ENCODE peak calls at places on chromosomes 16 and 17, in ten cellular contexts. L is cardiac fibroblast, Y is tibial artery, D is ascending aorta, J is body of pancreas, F is cardiac muscle cell, B is adrenal gland, Z is brain microvascular endothelial cell, G is thyroid gland, C is H7. P is an unnamed sample.
A peak's percentile ranks its signal among the peaks of the same experiment; 100 is the strongest.

GRCh38 chr17:29711588-29712385 is 89.1 kb upstream of the CORO6 start:
- DNase-seq in Y (no peak), C (no peak), D (no peak), G (no peak), L (no peak), J (no peak), Z (no peak), B (no peak), F (no peak), P (no peak)

GRCh38 chr17:17141860-17142552 is 64.1 kb downstream of the PLD6 start:
- DNase-seq in L (peak; percentile 63), D (no peak), B (peak; percentile 65), J (no peak), Z (peak; percentile 43), C (peak; percentile 98), Y (no peak), G (peak; percentile 33), F (peak; percentile 71), P (no peak)

GRCh38 chr16:57620316-57621231 is 7.9 kb upstream of the ADGRG1 start:
- DNase-seq in F (no peak), C (peak; percentile 72), B (no peak), G (peak; percentile 55), Y (no peak), D (no peak), Z (no peak), J (peak; percentile 68), L (no peak), P (no peak)

GRCh38 chr17:40720904-40721303 is 17.4 kb upstream of the KRT24 start:
- DNase-seq in J (no peak), F (no peak), Y (no peak), L (no peak), D (no peak), C (no peak), B (no peak), G (no peak), Z (no peak), P (no peak)

GRCh38 chr16:70750893-70751467 is 50.0 kb downstream of the VAC14 start:
- DNase-seq in L (peak; percentile 96), J (peak; percentile 41), Z (peak; percentile 72), B (peak; percentile 87), F (peak; percentile 98), G (peak; percentile 97), D (peak; percentile 91), Y (peak; percentile 86), C (no peak), P (peak; percentile 91)

GRCh38 chr17:17313350-17313991 is 10.3 kb downstream of the NT5M start:
- DNase-seq in Z (no peak), G (peak; percentile 62), J (peak; percentile 68), D (no peak), C (peak; percentile 90), L (peak; percentile 37), B (peak; percentile 63), Y (no peak), F (peak; percentile 30), P (no peak)

GRCh38 chr17:8275421-8276290 is 12.8 kb upstream of the RANGRF start:
- DNase-seq in F (no peak), L (no peak), Z (no peak), J (no peak), D (no peak), C (no peak), B (no peak), Y (no peak), G (no peak), P (peak; percentile 29)

GRCh38 chr17:81173761-81174160 is 7.7 kb upstream of the AATK start:
- DNase-seq in F (no peak), C (no peak), G (no peak), Z (no peak), B (no peak), L (no peak), Y (no peak), J (no peak), D (no peak), P (no peak)

GRCh38 chr17:69761011-69761410 is 314.0 kb upstream of the KCNJ16 start:
- DNase-seq in C (no peak), D (no peak), Z (no peak), L (peak; percentile 45), G (no peak), J (no peak), F (no peak), B (no peak), Y (no peak), P (no peak)

GRCh38 chr17:35242158-35242804 is 591 bp upstream of the SLFN5 start:
- DNase-seq in Y (peak; percentile 32), L (peak; percentile 48), D (peak; percentile 81), B (peak; percentile 74), F (peak; percentile 40), C (peak; percentile 93), Z (peak; percentile 39), G (peak; percentile 86), J (peak; percentile 84), P (no peak)

GRCh38 chr17:35245196-35245486 is 2.3 kb downstream of the SLFN5 start:
- DNase-seq in Z (peak; percentile 91), Y (no peak), F (peak; percentile 91), D (no peak), C (no peak), B (no peak), J (no peak), L (peak; percentile 97), G (no peak), P (peak; percentile 82)

GRCh38 chr17:35242805-35243458 is at the start of gene SLFN5:
- DNase-seq in L (peak; percentile 94), F (peak; percentile 94), Y (peak; percentile 97), J (peak; percentile 95), B (peak; percentile 98), G (peak; percentile 97), Z (peak; percentile 93), C (peak; percentile 95), D (peak; percentile 98), P (peak; percentile 66)

GRCh38 chr17:35243459-35244204 is 760 bp downstream of the SLFN5 start:
- DNase-seq in G (peak; percentile 34), J (peak; percentile 26), C (peak; percentile 43), L (peak; percentile 76), F (peak; percentile 63), Y (peak; percentile 69), D (peak; percentile 83), B (peak; percentile 67), Z (peak; percentile 63), P (peak; percentile 33)

DNA sequence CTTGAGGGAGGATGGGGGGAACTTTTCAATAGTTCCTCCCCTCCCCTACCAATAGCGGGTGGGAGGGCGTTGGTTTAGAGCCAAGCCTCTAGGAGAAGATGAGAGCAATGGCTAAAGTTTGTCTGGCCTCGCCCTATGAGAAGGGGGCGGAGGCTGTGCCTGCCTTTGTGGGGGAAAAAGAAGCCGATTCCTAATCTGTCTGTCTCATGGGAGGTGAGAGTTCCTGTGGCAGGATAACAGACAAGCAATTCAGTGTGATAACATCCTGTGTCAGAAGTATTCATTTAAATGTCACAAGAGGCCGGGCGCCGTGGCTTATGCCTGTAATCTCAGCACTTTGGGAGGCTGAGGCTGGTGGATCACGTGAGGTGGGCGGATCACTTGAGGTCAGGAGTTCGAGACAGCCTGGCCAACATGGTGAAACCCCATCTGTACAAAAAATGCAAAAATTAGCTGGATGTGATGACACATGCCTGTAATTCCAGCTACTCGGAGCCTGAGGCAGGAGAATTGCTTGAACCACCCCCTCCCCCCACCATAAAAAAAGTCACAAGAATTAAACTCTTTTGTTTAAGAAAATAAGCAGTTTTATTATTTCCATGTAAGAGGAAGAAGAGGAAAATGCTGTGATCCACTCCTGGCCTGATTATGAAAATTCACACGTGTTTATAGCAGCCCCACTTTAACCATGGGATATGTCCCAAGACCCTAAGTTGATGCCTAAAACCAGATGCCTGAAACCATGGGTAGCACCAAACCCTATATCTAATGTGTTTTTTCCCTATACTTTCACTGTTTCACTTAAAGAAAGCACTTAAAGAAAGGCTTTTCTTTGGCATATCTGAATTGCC is 1.7 kb downstream of the SLFN5 start:
- DNase-seq in B (peak; percentile 77), G (peak; percentile 51), Z (peak; percentile 95), C (peak; percentile 51), J (peak; percentile 22), D (peak; percentile 91), F (peak; percentile 90), Y (peak; percentile 92), L (peak; percentile 93), P (peak; percentile 69)
- H3K4me3 ChIP-seq in B (no peak overlapping the region), G (no peak overlapping the region), Z (peak overlapping the region; percentile 90), C (no peak overlapping the region), J (no peak overlapping the region), D (peak overlapping the region; percentile 74), F (peak overlapping the region; percentile 63), Y (peak overlapping the region; percentile 74), L (peak overlapping the region; percentile 81), P (peak overlapping the region; percentile 89)

DNA sequence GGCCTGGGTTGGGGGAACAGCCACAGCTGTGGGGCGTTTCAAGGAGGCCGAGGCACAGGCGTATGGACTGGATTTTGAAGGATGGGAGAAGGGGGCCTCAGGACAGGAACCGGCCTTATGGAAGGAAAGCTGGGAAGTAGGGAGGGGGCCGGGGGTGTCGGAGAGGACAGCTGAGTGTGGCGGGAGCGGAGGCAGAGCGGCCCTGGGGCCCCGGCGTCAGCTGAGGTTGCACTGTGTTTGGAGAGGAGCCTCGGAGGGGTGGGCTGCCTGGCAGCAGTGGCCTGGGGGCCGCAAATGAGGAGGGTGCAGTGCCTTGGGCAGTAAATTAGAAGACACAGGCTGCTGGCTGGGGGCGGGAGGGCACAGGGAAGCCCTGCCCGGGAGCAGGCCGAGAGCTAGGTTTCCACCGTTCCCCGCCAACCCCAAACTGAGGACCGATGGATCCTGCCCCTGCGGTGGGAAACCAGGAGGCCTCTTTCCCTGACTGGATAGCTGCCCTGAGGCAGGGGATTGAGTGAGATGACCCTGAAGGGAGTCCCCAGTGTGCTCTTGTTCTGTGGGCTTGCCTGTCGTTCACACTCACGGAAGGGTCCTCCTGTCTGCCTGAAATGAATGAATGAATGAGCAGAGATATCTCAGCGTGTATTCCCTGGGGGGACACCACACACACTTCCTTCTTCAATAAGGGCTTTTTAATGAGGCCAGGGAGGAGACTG is 18.5 kb downstream of the FOXJ1 start:
- DNase-seq in G (no peak), Y (no peak), B (no peak), D (no peak), J (no peak), L (no peak), C (peak; percentile 71), F (no peak), Z (no peak), P (no peak)
- H3K4me3 ChIP-seq in G (no peak overlapping the region), Y (no peak overlapping the region), B (no peak overlapping the region), D (no peak overlapping the region), J (no peak overlapping the region), L (no peak overlapping the region), C (peak overlapping the region; percentile 35), F (no peak overlapping the region), Z (no peak overlapping the region), P (no peak overlapping the region)

GRCh38 chr16:14286381-14287230 is 215.5 kb downstream of the MRTFB start:
- DNase-seq in J (no peak), G (peak; percentile 20), Z (no peak), D (no peak), F (no peak), Y (peak; percentile 48), C (peak; percentile 59), L (no peak), B (no peak), P (no peak)
- H3K4me3 ChIP-seq in J (no peak overlapping the region), G (no peak overlapping the region), Z (peak overlapping the region; percentile 52), D (peak overlapping the region; percentile 80), F (peak overlapping the region; percentile 70), Y (peak overlapping the region; percentile 75), C (peak overlapping the region; percentile 62), L (peak overlapping the region; percentile 41), B (no peak overlapping the region), P (peak overlapping the region; percentile 88)

DNA sequence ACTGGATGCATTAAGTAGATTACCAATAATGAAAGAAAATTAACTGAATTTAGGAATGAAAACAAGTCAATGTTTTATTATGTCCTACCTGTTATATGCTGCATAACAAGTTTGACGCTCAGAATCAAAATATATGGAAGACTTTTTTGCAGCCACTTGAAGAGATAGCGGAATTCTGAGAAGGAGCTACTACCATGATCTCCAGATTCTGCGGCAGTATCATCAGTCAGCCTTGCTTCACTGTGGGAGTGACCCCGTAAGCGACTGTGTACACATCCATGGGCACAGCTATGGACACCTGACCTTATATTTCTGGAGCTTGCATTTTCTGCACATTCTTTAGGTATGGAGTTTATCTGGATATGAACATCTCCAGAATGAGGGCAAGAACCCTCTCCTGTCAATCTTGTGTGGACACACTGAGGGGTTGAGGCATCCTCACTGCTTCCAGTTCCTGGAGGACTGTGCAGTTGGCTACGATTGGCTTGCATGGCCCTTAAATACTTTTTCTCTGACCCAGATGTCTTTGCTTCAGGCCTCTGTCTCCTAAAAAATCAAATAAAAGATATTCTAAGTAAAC is 1.7 kb downstream of the RNFT1 start:
- DNase-seq in B (no peak), D (no peak), J (no peak), Y (no peak), G (no peak), C (no peak), Z (no peak), F (no peak), L (no peak), P (no peak)
- H3K4me3 ChIP-seq in B (no peak overlapping the region), D (no peak overlapping the region), J (no peak overlapping the region), Y (peak overlapping the region; percentile 80), G (no peak overlapping the region), C (no peak overlapping the region), Z (no peak overlapping the region), F (no peak overlapping the region), L (no peak overlapping the region), P (no peak overlapping the region)